ENCODE peak calls at places on chromosomes 2 and 18, in nine cellular contexts. C, H, G, Q, E, Y, A, R and L are unnamed samples.

GRCh38 chr2:221443631-221444030 is 128.5 kb downstream of the EPHA4 start:
- DNase-seq in H (no peak), R (no peak), A (no peak), Y (no peak), G (no peak), C (no peak), E (no peak), Q (peak; percentile 37), L (no peak)

GRCh38 chr18:35038881-35039491 is 2.2 kb upstream of the MAPRE2 start:
- DNase-seq in Y (no peak), A (no peak), C (no peak), Q (no peak), H (no peak), G (peak; percentile 60), E (no peak), R (no peak), L (no peak)

GRCh38 chr2:98903064-98903355 is 33.0 kb downstream of the CRACDL start:
- DNase-seq in E (no peak), C (no peak), Y (no peak), G (no peak), H (no peak), Q (no peak), A (no peak), R (no peak), L (no peak)

GRCh38 chr2:238127165-238128060 is 11.1 kb upstream of the KLHL30 start:
- DNase-seq in A (peak; percentile 75), C (peak; percentile 61), G (no peak), Q (peak; percentile 64), E (no peak), R (no peak), Y (no peak), H (peak; percentile 81), L (peak; percentile 83)

GRCh38 chr2:40127890-40128548 is 323.9 kb downstream of the SLC8A1 start:
- DNase-seq in C (no peak), H (no peak), R (no peak), Y (no peak), G (no peak), A (peak; percentile 96), Q (peak; percentile 53), E (no peak), L (peak; percentile 47)

GRCh38 chr2:71686781-71687180 is 233.4 kb downstream of the DYSF start:
- DNase-seq in E (no peak), R (no peak), C (no peak), A (no peak), Q (no peak), Y (no peak), G (no peak), H (no peak), L (no peak)

GRCh38 chr2:221501210-221501882 is 70.8 kb downstream of the EPHA4 start:
- DNase-seq in R (no peak), Y (peak; percentile 41), Q (peak; percentile 43), E (no peak), G (no peak), A (peak; percentile 83), H (no peak), C (no peak), L (no peak)

GRCh38 chr2:220147590-220147989 is 520.2 kb downstream of the SLC4A3 start:
- DNase-seq in E (no peak), H (no peak), C (no peak), A (no peak), G (no peak), R (no peak), Y (no peak), Q (no peak), L (no peak)

GRCh38 chr18:32425466-32425865 is 45.2 kb downstream of the GAREM1 start:
- DNase-seq in E (no peak), Y (no peak), A (peak; percentile 66), R (no peak), G (no peak), Q (peak; percentile 19), C (no peak), H (no peak), L (no peak)

GRCh38 chr18:50373531-50373930 is 1.3 kb upstream of the SKA1 start:
- DNase-seq in A (no peak), R (no peak), Q (no peak), G (no peak), H (no peak), E (no peak), C (no peak), Y (no peak), L (no peak)

GRCh38 chr2:46801731-46802664 is 113.6 kb downstream of the MCFD2 start:
- DNase-seq in A (no peak), R (no peak), Q (no peak), H (no peak), G (no peak), Y (peak; percentile 89), C (no peak), E (peak; percentile 37), L (no peak)

GRCh38 chr2:42856891-42857632 is 64.7 kb upstream of the HAAO start:
- DNase-seq in E (no peak), H (peak; percentile 31), A (no peak), R (no peak), C (no peak), Y (no peak), Q (no peak), G (no peak), L (no peak)

GRCh38 chr2:128287780-128288735 is 30.6 kb downstream of the HS6ST1 start:
- DNase-seq in C (peak; percentile 44), Q (no peak), Y (peak; percentile 12), G (no peak), H (peak; percentile 27), R (no peak), A (no peak), E (no peak), L (no peak)

GRCh38 chr2:240259201-240259923 is 118.9 kb upstream of the OTOS start:
- DNase-seq in C (peak; percentile 50), R (no peak), E (no peak), Q (peak; percentile 16), A (no peak), H (peak; percentile 91), Y (no peak), G (no peak), L (peak; percentile 56)

GRCh38 chr2:3942841-3943240 is 239.5 kb downstream of the DCDC2C start:
- DNase-seq in R (no peak), E (no peak), H (no peak), A (no peak), C (no peak), G (no peak), Q (no peak), Y (no peak), L (no peak)